ENCODE peak calls at places on chromosomes 7 and 10, in ten cellular contexts. U is hypothalamus; Z is non-pigmented ciliary epithelial cell; J is T-helper 1 cell; D is activated CD4-positive, alpha-beta T cell treated with anti-CD3 and anti-CD28 coated beads, Interleukin-2, amount 10 ng/mL, durations not matched to agents 24 days and 14 days; N is heart right ventricle; Q is ELR; B is NCI-H1930; A is dermis microvascular lymphatic vessel endothelial cell; E is GM12878. T is an unnamed sample.

GRCh38 chr10:130999376-131000202 is 311.9 kb downstream of the TCERG1L start:
- DNase-seq in U (no peak), Z (no peak), J (no peak), D (no peak), N (no peak), Q (no peak), B (no peak), A (no peak), E (no peak), T (no peak)

GRCh38 chr10:122276611-122277205 is 5.6 kb downstream of the BTBD16 start:
- DNase-seq in U (no peak), Z (no peak), J (no peak), D (no peak), N (no peak), Q (peak), B (no peak), A (no peak), E (no peak), T (no peak)

GRCh38 chr10:91493313-91493712 is 83.2 kb downstream of the HECTD2 start:
- DNase-seq in U (no peak), Z (no peak), J (no peak), D (no peak), N (no peak), Q (peak), B (no peak), A (peak), E (no peak), T (no peak)

GRCh38 chr10:115980470-115980869 is 292.5 kb downstream of the GFRA1 start:
- DNase-seq in U (no peak), Z (no peak), J (no peak), D (no peak), N (no peak), Q (no peak), B (no peak), A (no peak), E (no peak), T (no peak)

GRCh38 chr7:68224041-68224534 is 1227.5 kb downstream of the TYW1 start:
- DNase-seq in U (no peak), Z (no peak), J (no peak), D (no peak), N (no peak), Q (no peak), B (peak), A (no peak), E (no peak), T (no peak)

GRCh38 chr7:23598321-23598720 is 1.1 kb downstream of the CCDC126 start:
- DNase-seq in U (no peak), Z (no peak), J (no peak), D (no peak), N (no peak), Q (peak), B (no peak), A (no peak), E (no peak), T (no peak)

GRCh38 chr7:123241809-123242208 is 42.0 kb upstream of the SLC13A1 start:
- DNase-seq in U (no peak), Z (no peak), J (no peak), D (no peak), N (no peak), Q (no peak), B (no peak), A (no peak), E (no peak), T (no peak)

GRCh38 chr10:128463991-128464755 is 337.9 kb upstream of the MKI67 start:
- DNase-seq in U (no peak), Z (peak), J (peak), D (no peak), N (peak), Q (peak), B (no peak), A (peak), E (peak), T (no peak)

GRCh38 chr7:128162666-128163065 is 78.4 kb upstream of the LEP start:
- DNase-seq in U (no peak), Z (no peak), J (no peak), D (no peak), N (no peak), Q (no peak), B (no peak), A (no peak), E (no peak), T (no peak)

GRCh38 chr10:128095023-128095752 is 31.0 kb downstream of the MKI67 start:
- DNase-seq in U (no peak), Z (no peak), J (peak), D (peak), N (no peak), Q (peak), B (no peak), A (no peak), E (no peak), T (no peak)

GRCh38 chr10:114767589-114768393 is 53.8 kb upstream of the FHIP2A start:
- DNase-seq in U (no peak), Z (no peak), J (peak), D (peak), N (no peak), Q (peak), B (peak), A (peak), E (no peak), T (no peak)

T was measured in activated gamma-delta T cell treated with anti-CD3 and anti-CD28 coated beads, Interleukin-2, amount 50 U/mL, for 16 hours.